ENCODE peak calls at places on chromosomes 6 and 20, in five cellular contexts. D is lung, Q is progenitor cell of endocrine pancreas, L is mammary epithelial cell, Y is choroid plexus epithelial cell. I is an unnamed sample.

GRCh38 chr20:1001981-1002681 is at the start of gene RSPO4:
- DNase-seq in L (no peak), Q (peak), Y (no peak), D (no peak), I (no peak)

GRCh38 chr6:125101656-125102055 is 51.9 kb upstream of the TPD52L1 start:
- DNase-seq in Y (no peak), Q (no peak), L (no peak), D (no peak), I (no peak)

GRCh38 chr6:30378290-30378937 is 33.5 kb downstream of the RPP21 start:
- DNase-seq in Q (no peak), L (peak), Y (peak), D (no peak), I (no peak)

GRCh38 chr20:52748235-52748950 is 223.8 kb upstream of the TSHZ2 start:
- DNase-seq in L (no peak), Q (no peak), D (no peak), Y (no peak), I (no peak)

GRCh38 chr20:60108397-60108796 is 150.2 kb downstream of the CDH26 start:
- DNase-seq in D (no peak), Q (no peak), Y (peak), L (no peak), I (no peak)

GRCh38 chr20:36320898-36321695 is 15.0 kb downstream of the DLGAP4 start:
- DNase-seq in D (no peak), Q (no peak), L (no peak), Y (no peak), I (no peak)

GRCh38 chr6:15946701-15947390 is 182.0 kb upstream of the MYLIP start:
- DNase-seq in L (no peak), Q (no peak), D (no peak), Y (no peak), I (no peak)

GRCh38 chr6:157244780-157245179 is 78.5 kb downstream of the TMEM242 start:
- DNase-seq in Q (no peak), Y (no peak), L (no peak), D (no peak), I (no peak)

GRCh38 chr20:3163099-3164042 is 3.7 kb upstream of the FASTKD5 start:
- DNase-seq in L (no peak), Y (no peak), Q (no peak), D (no peak), I (no peak)

GRCh38 chr6:113901482-113901881 is 44.3 kb downstream of the MARCKS start:
- DNase-seq in Q (no peak), D (no peak), L (no peak), Y (peak), I (no peak)

GRCh38 chr6:12009180-12009748 is 2.8 kb upstream of the HIVEP1 start:
- DNase-seq in Q (no peak), D (no peak), Y (peak), L (no peak), I (no peak)

GRCh38 chr6:144330017-144330416 is 44.9 kb downstream of the UTRN start:
- DNase-seq in D (no peak), L (no peak), Q (no peak), Y (no peak), I (no peak)

GRCh38 chr20:25294459-25295385 is 46.8 kb downstream of the PYGB start:
- DNase-seq in Q (peak), Y (peak), D (no peak), L (no peak), I (no peak)

GRCh38 chr6:14228571-14228970 is 111.0 kb downstream of the CD83 start:
- DNase-seq in Q (no peak), D (no peak), L (no peak), Y (no peak), I (no peak)

GRCh38 chr20:50112512-50113419 is at the start of gene UBE2V1:
- DNase-seq in Y (peak), L (peak), Q (peak), D (peak), I (peak)

GRCh38 chr6:98687776-98688175 is 146.6 kb upstream of the POU3F2 start:
- DNase-seq in L (no peak), D (no peak), Q (no peak), Y (no peak), I (no peak)

GRCh38 chr6:116447052-116447451 is 14.1 kb upstream of the CALHM6 start:
- DNase-seq in Y (peak), D (no peak), L (no peak), Q (no peak), I (no peak)

GRCh38 chr20:22815584-22815983 is 219.5 kb upstream of the SSTR4 start:
- DNase-seq in Y (no peak), Q (no peak), L (no peak), D (no peak), I (no peak)
- TF ChIP-seq CTCF in Y (peak), Q (peak), L (peak), D (no peak), I (peak)

GRCh38 chr6:168736039-168736438 is 295.1 kb downstream of the SMOC2 start:
- DNase-seq in L (no peak), Q (no peak), Y (no peak), D (no peak), I (no peak)

GRCh38 chr6:168734523-168734922 is 293.5 kb downstream of the SMOC2 start:
- DNase-seq in Y (no peak), L (no peak), D (no peak), Q (no peak), I (no peak)

GRCh38 chr6:168739381-168739780 is 298.4 kb downstream of the SMOC2 start:
- DNase-seq in Q (no peak), L (no peak), Y (no peak), D (no peak), I (no peak)

GRCh38 chr6:168735268-168735949 is 294.4 kb downstream of the SMOC2 start:
- DNase-seq in D (peak), L (no peak), Y (no peak), Q (no peak), I (no peak)

DNA sequence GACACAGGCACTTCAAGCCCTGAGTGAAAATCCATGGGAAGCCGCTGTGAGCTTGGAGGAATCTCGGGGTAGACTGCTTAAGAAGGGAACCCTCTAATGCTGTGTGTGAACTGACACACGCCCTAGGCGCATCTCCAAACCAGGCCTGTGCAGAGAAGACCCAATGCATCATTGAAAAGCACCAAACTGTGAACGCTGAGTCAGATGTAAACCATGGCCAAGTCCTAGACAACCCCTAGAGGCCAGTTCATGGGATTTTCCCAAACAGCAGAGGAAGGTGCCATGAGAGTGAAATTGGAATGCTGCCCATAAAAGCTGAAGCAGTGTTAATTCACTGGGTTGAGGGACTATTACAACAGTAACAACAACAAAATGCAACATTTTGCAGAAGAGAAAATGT is 296.5 kb downstream of the SMOC2 start:
- DNase-seq in Q (no peak), Y (no peak), L (no peak), D (no peak), I (no peak)
- TF ChIP-seq CTCF in Q (no peak), Y (no peak), L (no peak), D (no peak), I (no peak)

DNA sequence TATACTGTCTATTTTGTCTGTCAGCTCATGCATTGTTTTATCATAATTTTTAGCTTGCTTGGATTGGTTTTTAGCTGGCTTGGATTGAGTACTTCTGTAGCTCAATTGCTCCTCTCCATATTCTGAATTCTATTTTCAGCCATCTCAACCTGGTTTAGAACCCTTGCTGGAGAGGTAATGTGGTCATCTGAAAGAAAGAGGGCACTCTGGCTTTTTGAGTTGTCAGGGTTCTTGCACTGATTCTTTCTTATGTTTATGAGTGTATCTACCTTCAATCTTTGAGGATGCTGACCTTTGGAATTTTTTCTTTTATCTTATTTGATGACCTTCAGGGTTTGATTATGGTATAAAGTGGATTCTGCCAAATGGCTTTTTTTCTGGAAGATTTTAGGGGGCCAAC is 632.7 kb upstream of the ID4 start:
- DNase-seq in L (no peak), Y (peak), Q (no peak), D (no peak), I (no peak)
- TF ChIP-seq CTCF in L (no peak), Y (peak), Q (no peak), D (no peak), I (no peak)

DNA sequence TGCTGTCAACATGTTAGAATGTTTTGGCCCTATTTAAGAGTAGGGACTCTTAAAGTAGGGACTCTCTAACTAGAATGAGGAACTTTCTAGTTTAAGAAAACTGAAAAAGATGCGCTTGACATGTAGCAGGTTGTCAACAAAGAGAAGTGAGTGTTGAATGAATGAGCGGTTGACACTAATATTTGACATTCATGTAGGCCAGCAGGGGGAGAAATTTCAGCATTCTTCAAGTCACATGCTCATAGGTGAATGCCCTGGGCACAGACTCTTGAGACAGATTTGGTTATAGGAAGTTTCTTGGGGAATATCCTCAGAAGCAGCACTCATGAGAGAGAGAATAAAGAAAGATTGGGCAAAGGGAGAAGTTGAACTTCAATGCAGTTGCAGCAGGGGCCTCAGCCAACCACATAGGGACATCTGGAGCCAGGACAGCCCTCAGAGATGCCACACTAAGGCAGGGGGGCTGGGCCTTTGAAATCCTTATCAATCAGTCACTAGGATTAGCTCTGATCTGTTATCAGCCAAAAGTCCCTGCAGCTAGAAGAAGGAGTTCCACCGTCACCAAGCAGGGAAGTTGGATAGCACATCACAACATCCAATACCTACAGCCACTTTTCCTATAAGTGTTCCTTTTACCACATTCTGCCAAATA is 145.1 kb upstream of the FKBP1C start:
- DNase-seq in D (no peak), Q (no peak), Y (no peak), L (peak), I (no peak)
- TF ChIP-seq CTCF in D (no peak), Q (peak), Y (no peak), L (no peak), I (peak)

GRCh38 chr20:41748756-41749582 is 130.8 kb upstream of the CHD6 start:
- DNase-seq in Y (no peak), D (no peak), L (no peak), Q (no peak), I (no peak)

GRCh38 chr20:41748051-41748450 is 129.9 kb upstream of the CHD6 start:
- DNase-seq in Q (no peak), Y (no peak), D (no peak), L (no peak), I (no peak)

GRCh38 chr20:41750137-41750536 is 132.0 kb upstream of the CHD6 start:
- DNase-seq in D (no peak), Q (no peak), L (no peak), Y (no peak), I (no peak)

GRCh38 chr20:41747226-41747625 is 129.0 kb upstream of the CHD6 start:
- DNase-seq in L (no peak), Q (no peak), Y (no peak), D (no peak), I (no peak)

GRCh38 chr20:41746635-41747034 is 128.5 kb upstream of the CHD6 start:
- DNase-seq in Q (no peak), L (peak), Y (no peak), D (no peak), I (no peak)
- TF ChIP-seq CTCF in Q (peak), L (no peak), Y (no peak), D (no peak), I (no peak)

GRCh38 chr6:142462260-142462659 is 160.5 kb downstream of the ADGRG6 start:
- DNase-seq in Q (no peak), Y (no peak), D (no peak), L (no peak), I (no peak)

GRCh38 chr6:142457638-142458406 is 156.0 kb downstream of the ADGRG6 start:
- DNase-seq in Q (no peak), Y (no peak), D (no peak), L (no peak), I (no peak)

GRCh38 chr6:142458857-142459256 is 157.1 kb downstream of the ADGRG6 start:
- DNase-seq in Y (no peak), D (no peak), Q (no peak), L (no peak), I (no peak)

GRCh38 chr6:142455957-142456589 is 154.3 kb downstream of the ADGRG6 start:
- DNase-seq in Y (no peak), L (no peak), D (no peak), Q (no peak), I (no peak)

GRCh38 chr6:142459267-142459666 is 157.5 kb downstream of the ADGRG6 start:
- DNase-seq in Q (no peak), L (peak), Y (peak), D (no peak), I (no peak)
- TF ChIP-seq CTCF in Q (no peak), L (no peak), Y (no peak), D (no peak), I (no peak)

GRCh38 chr6:36727491-36728021 is 29.9 kb downstream of the RAB44 start:
- DNase-seq in L (peak), Q (no peak), Y (peak), D (no peak), I (no peak)

GRCh38 chr6:36722365-36722764 is 24.7 kb downstream of the RAB44 start:
- DNase-seq in D (no peak), Q (no peak), Y (no peak), L (no peak), I (no peak)

GRCh38 chr6:36725581-36725980 is 28.0 kb downstream of the RAB44 start:
- DNase-seq in Y (no peak), L (no peak), D (no peak), Q (no peak), I (no peak)

GRCh38 chr6:36722879-36723278 is 25.3 kb downstream of the RAB44 start:
- DNase-seq in L (peak), Y (no peak), Q (no peak), D (no peak), I (no peak)

GRCh38 chr6:36724514-36725385 is 27.1 kb downstream of the RAB44 start:
- DNase-seq in D (peak), Q (peak), L (peak), Y (peak), I (no peak)
- TF ChIP-seq CTCF in D (peak), Q (peak), L (peak), Y (peak), I (peak)

DNA sequence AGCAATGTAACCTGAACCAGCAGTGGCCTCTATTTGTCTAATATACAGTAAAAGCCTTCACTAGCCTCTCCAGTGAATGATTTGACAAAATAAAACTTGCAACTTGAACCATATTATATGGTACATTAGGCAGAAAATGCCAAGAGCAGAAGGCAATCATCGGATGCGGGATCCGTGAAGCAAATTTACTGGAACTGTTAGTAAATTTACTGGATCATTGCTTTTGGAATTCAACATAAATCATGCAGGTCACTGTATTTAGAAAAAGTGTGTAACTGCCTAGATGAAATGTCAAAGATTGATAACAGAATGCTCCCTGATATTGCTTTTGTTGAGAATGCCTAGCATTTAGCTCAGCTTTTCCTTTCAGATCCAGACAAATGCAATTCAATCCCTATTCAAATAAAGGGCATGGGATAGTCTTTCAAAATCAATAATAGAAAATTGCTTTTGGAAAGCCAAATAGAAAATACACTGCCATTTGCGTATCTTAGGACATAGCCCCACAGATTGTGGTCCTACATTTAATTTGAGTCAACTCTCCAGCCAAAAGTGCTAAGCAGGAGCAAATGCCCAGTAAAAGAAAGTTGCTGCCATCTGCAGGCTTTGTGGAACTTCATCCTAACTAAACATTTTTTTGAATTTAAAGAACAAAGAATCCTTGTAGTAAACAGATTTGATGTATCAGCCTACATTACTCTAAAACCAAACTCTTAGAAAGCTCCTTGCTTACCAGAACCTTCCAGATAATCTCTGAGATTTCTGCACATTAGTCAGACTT is 109.5 kb upstream of the HSF2 start:
- DNase-seq in D (no peak), L (no peak), Y (peak), Q (no peak), I (no peak)
- TF ChIP-seq CTCF in D (no peak), L (no peak), Y (peak), Q (peak), I (peak)

GRCh38 chr20:43102394-43102793 is 87.3 kb downstream of the PTPRT start:
- DNase-seq in D (no peak), Y (no peak), Q (no peak), L (no peak), I (no peak)
- TF ChIP-seq CTCF in D (no peak), Y (no peak), Q (peak), L (no peak), I (peak)

GRCh38 chr20:4366076-4366475 is 350.7 kb upstream of the RNF24 start:
- DNase-seq in D (no peak), Q (no peak), L (peak), Y (peak), I (no peak)

GRCh38 chr20:4371623-4372246 is 350.0 kb upstream of the PRND start:
- DNase-seq in L (no peak), Q (no peak), Y (no peak), D (no peak), I (no peak)

GRCh38 chr20:4370856-4371255 is 350.9 kb upstream of the PRND start:
- DNase-seq in Y (no peak), L (no peak), Q (no peak), D (no peak), I (no peak)

GRCh38 chr20:4369798-4370124 is 351.9 kb upstream of the PRND start:
- DNase-seq in Q (no peak), D (no peak), L (no peak), Y (no peak), I (no peak)

GRCh38 chr20:4369119-4369797 is 352.5 kb upstream of the PRND start:
- DNase-seq in D (no peak), Y (peak), L (no peak), Q (no peak), I (no peak)
- TF ChIP-seq CTCF in D (no peak), Y (no peak), L (no peak), Q (no peak), I (no peak)

I was measured in type B pancreatic cell.